ENCODE peak calls at places on chromosomes 16 and 17, in seven cellular contexts. S is left ventricle myocardium inferior; B is activated naive CD4-positive, alpha-beta T cell; X is epithelial cell of esophagus; T is tibial nerve; M is HT1080; Z is cardiac muscle cell. A is an unnamed sample.

GRCh38 chr17:39700148-39700987 is 504 bp downstream of the ERBB2 start:
- DNase-seq in S (no peak), B (no peak), X (peak; percentile 17), T (no peak), M (no peak), Z (peak; percentile 32), A (no peak)

GRCh38 chr17:41717408-41718286 is 5.5 kb downstream of the GAST start:
- DNase-seq in S (no peak), B (no peak), X (peak; percentile 94), T (no peak), M (peak; percentile 63), Z (peak; percentile 55), A (no peak)

GRCh38 chr17:60154616-60155426 is 5.0 kb downstream of the CA4 start:
- DNase-seq in S (no peak), B (no peak), X (peak; percentile 49), T (peak; percentile 33), M (peak; percentile 49), Z (peak; percentile 81), A (no peak)

GRCh38 chr17:527247-527646 is 174.6 kb upstream of the RPH3AL start:
- DNase-seq in S (no peak), B (no peak), X (no peak), T (no peak), M (no peak), Z (no peak), A (no peak)

GRCh38 chr16:68790130-68790761 is 53.1 kb upstream of the TANGO6 start:
- DNase-seq in S (no peak), B (no peak), X (peak; percentile 88), T (peak; percentile 43), M (peak; percentile 68), Z (peak; percentile 95), A (no peak)

GRCh38 chr16:56866955-56867830 is 2.2 kb downstream of the SLC12A3 start:
- DNase-seq in S (no peak), B (no peak), X (peak; percentile 69), T (peak; percentile 86), M (peak; percentile 40), Z (peak; percentile 80), A (peak; percentile 73)

GRCh38 chr16:10447289-10447688 is 61.4 kb downstream of the ATF7IP2 start:
- DNase-seq in S (no peak), B (no peak), X (no peak), T (no peak), M (no peak), Z (no peak), A (no peak)

GRCh38 chr17:50221500-50222480 is 20.4 kb upstream of the COL1A1 start:
- DNase-seq in S (no peak), B (no peak), X (peak; percentile 90), T (peak; percentile 58), M (no peak), Z (peak; percentile 78), A (no peak)

GRCh38 chr16:59698341-59698979 is 964.3 kb upstream of the GOT2 start:
- DNase-seq in S (no peak), B (no peak), X (peak; percentile 68), T (no peak), M (peak; percentile 11), Z (peak; percentile 10), A (no peak)

GRCh38 chr17:4587803-4588202 is 3.5 kb downstream of the SMTNL2 start:
- DNase-seq in S (peak; percentile 60), B (no peak), X (no peak), T (no peak), M (no peak), Z (peak; percentile 66), A (peak; percentile 98)

GRCh38 chr16:87550510-87550961 is 51.8 kb upstream of the JPH3 start:
- DNase-seq in S (peak; percentile 46), B (peak; percentile 24), X (peak; percentile 13), T (no peak), M (no peak), Z (no peak), A (no peak)

GRCh38 chr17:80842456-80843053 is 149.1 kb upstream of the CHMP6 start:
- DNase-seq in S (no peak), B (no peak), X (no peak), T (no peak), M (no peak), Z (no peak), A (no peak)

GRCh38 chr17:32627233-32628008 is 140.6 kb downstream of the CDK5R1 start:
- DNase-seq in S (no peak), B (no peak), X (peak; percentile 24), T (no peak), M (peak; percentile 13), Z (peak; percentile 35), A (peak; percentile 43)

GRCh38 chr16:11698271-11698689 is 30.0 kb downstream of the SNN start:
- DNase-seq in S (no peak), B (no peak), X (peak; percentile 71), T (no peak), M (peak; percentile 51), Z (no peak), A (no peak)

GRCh38 chr17:81386646-81387234 is 8.5 kb upstream of the BAHCC1 start:
- DNase-seq in S (peak; percentile 61), B (no peak), X (no peak), T (no peak), M (no peak), Z (peak; percentile 33), A (no peak)

GRCh38 chr17:6641374-6641818 is 536 bp downstream of the TXNDC17 start:
- DNase-seq in S (no peak), B (no peak), X (peak; percentile 36), T (no peak), M (peak; percentile 10), Z (peak; percentile 32), A (no peak)

GRCh38 chr17:59355695-59356323 is 24.4 kb downstream of the YPEL2 start:
- DNase-seq in S (no peak), B (no peak), X (no peak), T (peak; percentile 37), M (no peak), Z (no peak), A (no peak)

GRCh38 chr17:57862990-57863667 is 13.3 kb upstream of the MRPS23 start:
- DNase-seq in S (no peak), B (no peak), X (no peak), T (no peak), M (no peak), Z (no peak), A (no peak)

GRCh38 chr17:1649116-1649843 is 386 bp downstream of the RILP start:
- DNase-seq in S (peak; percentile 85), B (peak; percentile 74), X (peak; percentile 92), T (peak; percentile 75), M (peak; percentile 87), Z (peak; percentile 92), A (no peak)

GRCh38 chr17:21419299-21420239 is 43.4 kb downstream of the KCNJ12 start:
- DNase-seq in S (peak; percentile 28), B (no peak), X (no peak), T (no peak), M (no peak), Z (no peak), A (no peak)

GRCh38 chr17:57033296-57033695 is 51.8 kb upstream of the AKAP1 start:
- DNase-seq in S (no peak), B (no peak), X (no peak), T (no peak), M (no peak), Z (no peak), A (no peak)

GRCh38 chr16:1351215-1351581 is 480 bp downstream of the TSR3 start:
- DNase-seq in S (no peak), B (no peak), X (no peak), T (no peak), M (no peak), Z (no peak), A (no peak)

GRCh38 chr16:19644877-19645276 is 73.2 kb downstream of the KNOP1 start:
- DNase-seq in S (peak; percentile 86), B (no peak), X (no peak), T (peak; percentile 89), M (no peak), Z (peak; percentile 79), A (peak; percentile 7)

GRCh38 chr16:89409161-89409711 is 81.1 kb downstream of the ANKRD11 start:
- DNase-seq in S (no peak), B (no peak), X (peak; percentile 83), T (no peak), M (peak; percentile 59), Z (peak; percentile 24), A (no peak)

GRCh38 chr16:2498531-2499253 is 15.1 kb upstream of the ATP6V0C start:
- DNase-seq in S (peak; percentile 63), B (no peak), X (peak; percentile 69), T (no peak), M (no peak), Z (no peak), A (no peak)

GRCh38 chr16:58028541-58029070 is 3.1 kb downstream of the MMP15 start:
- DNase-seq in S (peak; percentile 15), B (no peak), X (no peak), T (no peak), M (no peak), Z (no peak), A (no peak)

GRCh38 chr16:89909777-89910716 is 8.6 kb upstream of the MC1R start:
- DNase-seq in S (peak; percentile 82), B (no peak), X (peak; percentile 82), T (peak; percentile 64), M (no peak), Z (peak; percentile 81), A (peak; percentile 85)

GRCh38 chr17:35890774-35891155 is 10.6 kb upstream of the CCL5 start:
- DNase-seq in S (no peak), B (no peak), X (no peak), T (no peak), M (no peak), Z (no peak), A (no peak)

GRCh38 chr16:4288148-4288921 is 15.5 kb upstream of the TFAP4 start:
- DNase-seq in S (peak; percentile 73), B (peak; percentile 52), X (peak; percentile 91), T (peak; percentile 66), M (peak; percentile 75), Z (peak; percentile 61), A (peak; percentile 74)

GRCh38 chr17:34930283-34930682 is 31.0 kb downstream of the CCT6B start:
- DNase-seq in S (no peak), B (no peak), X (no peak), T (no peak), M (no peak), Z (no peak), A (no peak)

GRCh38 chr17:59914274-59914854 is 21.4 kb downstream of the RPS6KB1 start:
- DNase-seq in S (no peak), B (no peak), X (peak; percentile 50), T (peak; percentile 22), M (no peak), Z (peak; percentile 63), A (peak; percentile 29)

GRCh38 chr17:32859857-32860525 is 16.9 kb downstream of the MYO1D start:
- DNase-seq in S (no peak), B (no peak), X (peak; percentile 27), T (no peak), M (peak; percentile 15), Z (no peak), A (no peak)

GRCh38 chr16:57801856-57802634 is at the start of gene KIFC3:
- DNase-seq in S (peak; percentile 88), B (no peak), X (peak; percentile 69), T (peak; percentile 65), M (peak; percentile 67), Z (peak; percentile 84), A (peak; percentile 41)

GRCh38 chr16:78976212-78976611 is 624.3 kb downstream of the MAF start:
- DNase-seq in S (no peak), B (no peak), X (no peak), T (no peak), M (no peak), Z (no peak), A (no peak)

GRCh38 chr16:23976091-23977001 is 140.6 kb downstream of the PRKCB start:
- DNase-seq in S (no peak), B (no peak), X (no peak), T (no peak), M (no peak), Z (no peak), A (no peak)

GRCh38 chr16:31696968-31697743 is 169.5 kb downstream of the AHSP start:
- DNase-seq in S (no peak), B (no peak), X (peak; percentile 66), T (no peak), M (peak; percentile 17), Z (peak; percentile 59), A (peak; percentile 42)

GRCh38 chr17:75517277-75517865 is 1.0 kb downstream of the TSEN54 start:
- DNase-seq in S (no peak), B (no peak), X (peak; percentile 33), T (no peak), M (no peak), Z (no peak), A (no peak)

GRCh38 chr16:22633280-22633679 is 122.6 kb downstream of the NPIPB5 start:
- DNase-seq in S (no peak), B (no peak), X (no peak), T (no peak), M (no peak), Z (no peak), A (no peak)